ENCODE peak calls at places on chromosomes 2 and 18, in six cellular contexts. W is kidney; E is left lung; L is adrenal gland; T is CD8-positive, alpha-beta T cell; O is epithelial cell of esophagus. C is an unnamed sample.

GRCh38 chr2:126943612-126944011 is 44.9 kb downstream of the TEX51 start:
- DNase-seq in E (no peak), O (no peak), L (no peak), T (no peak), W (no peak), C (no peak)

GRCh38 chr2:209208211-209208610 is 215.6 kb upstream of the MAP2 start:
- DNase-seq in L (no peak), W (no peak), O (peak), E (no peak), T (no peak), C (no peak)

GRCh38 chr2:56522605-56523089 is 338.9 kb downstream of the CCDC85A start:
- DNase-seq in E (peak), W (no peak), T (no peak), L (no peak), O (peak), C (no peak)

GRCh38 chr2:182193291-182193690 is 207.6 kb downstream of the PPP1R1C start:
- DNase-seq in E (no peak), L (no peak), T (no peak), W (no peak), O (no peak), C (no peak)

GRCh38 chr2:217065695-217066405 is 206.0 kb upstream of the TNP1 start:
- DNase-seq in W (no peak), T (no peak), E (no peak), O (peak), L (no peak), C (no peak)

GRCh38 chr18:7259482-7259881 is 28.6 kb downstream of the LRRC30 start:
- DNase-seq in W (no peak), T (no peak), E (no peak), L (no peak), O (no peak), C (no peak)

GRCh38 chr2:120539421-120539936 is 193.5 kb downstream of the INHBB start:
- DNase-seq in O (no peak), W (no peak), L (no peak), E (no peak), T (no peak), C (no peak)

GRCh38 chr18:58025733-58026132 is 18.3 kb upstream of the NEDD4L start:
- DNase-seq in O (peak), E (no peak), T (no peak), L (no peak), W (no peak), C (no peak)

GRCh38 chr2:84459028-84459943 is at the start of gene SUCLG1:
- DNase-seq in L (peak), T (peak), W (peak), O (peak), E (peak), C (peak)

GRCh38 chr2:14623241-14623640 is 9.3 kb upstream of the LRATD1 start:
- DNase-seq in O (no peak), W (no peak), E (no peak), T (no peak), L (no peak), C (no peak)

GRCh38 chr2:88852753-88853402 is 161.4 kb downstream of the RPIA start:
- DNase-seq in T (no peak), W (no peak), E (no peak), L (no peak), O (no peak), C (no peak)

GRCh38 chr2:200077210-200077650 is 121.8 kb downstream of the MAIP1 start:
- DNase-seq in O (peak), L (no peak), E (no peak), W (no peak), T (no peak), C (no peak)

GRCh38 chr2:150621800-150622199 is 134.3 kb upstream of the RND3 start:
- DNase-seq in T (no peak), E (no peak), L (peak), W (no peak), O (peak), C (no peak)

GRCh38 chr2:142323206-142323605 is 192.4 kb upstream of the LRP1B start:
- DNase-seq in T (no peak), L (no peak), E (no peak), O (peak), W (no peak), C (no peak)

GRCh38 chr2:231124833-231125232 is at the start of gene HTR2B:
- DNase-seq in W (no peak), E (no peak), T (no peak), L (peak), O (no peak), C (no peak)

GRCh38 chr2:70647873-70648481 is 94.4 kb upstream of the TGFA start:
- DNase-seq in E (peak), L (peak), T (peak), W (no peak), O (peak), C (peak)

GRCh38 chr2:184370954-184371353 is 227.4 kb upstream of the ZNF804A start:
- DNase-seq in L (no peak), W (no peak), O (no peak), E (no peak), T (no peak), C (no peak)

GRCh38 chr2:113283704-113284284 is 5.1 kb upstream of the PAX8 start:
- DNase-seq in L (peak), O (peak), E (peak), W (peak), T (no peak), C (no peak)

GRCh38 chr2:230795856-230796255 is 68.9 kb upstream of the ITM2C start:
- DNase-seq in L (no peak), W (no peak), T (no peak), E (no peak), O (no peak), C (no peak)

GRCh38 chr2:206084870-206085741 is 868 bp downstream of the INO80D start:
- DNase-seq in L (peak), T (peak), E (peak), W (peak), O (peak), C (no peak)

GRCh38 chr2:109679627-109680026 is 65.5 kb downstream of the SOWAHC start:
- DNase-seq in E (no peak), T (no peak), L (no peak), W (no peak), O (no peak), C (no peak)

DNA sequence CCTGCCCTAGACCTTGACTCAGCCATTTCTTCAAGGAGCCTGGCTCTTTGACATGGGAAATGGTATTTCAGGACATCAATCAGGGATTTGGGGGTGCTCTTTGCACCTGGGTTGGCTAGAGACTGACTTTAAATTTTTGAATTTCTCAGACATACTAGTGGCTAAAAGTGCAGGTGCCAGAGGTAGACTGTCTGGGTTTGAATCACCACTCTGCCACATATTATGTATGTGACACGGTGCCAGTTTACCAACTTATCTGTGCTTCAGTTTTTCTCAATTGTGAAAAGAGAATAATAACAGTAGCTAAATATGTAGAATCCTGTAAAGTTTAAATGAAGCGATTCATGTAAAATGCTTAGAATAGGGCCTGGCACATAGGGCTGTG is 49.2 kb upstream of the RTN4 start:
- DNase-seq in T (no peak), E (no peak), W (no peak), O (no peak), L (no peak), C (no peak)
- TF ChIP-seq CTCF in T (no peak), E (no peak), W (no peak), O (no peak), L (no peak), C (no peak)

GRCh38 chr2:218578272-218578877 is 9.7 kb downstream of the CNOT9 start:
- DNase-seq in O (no peak), T (no peak), W (no peak), E (no peak), L (no peak), C (no peak)

GRCh38 chr2:218585541-218585940 is 16.9 kb downstream of the CNOT9 start:
- DNase-seq in T (no peak), W (no peak), E (no peak), O (no peak), L (no peak), C (no peak)

GRCh38 chr2:218582085-218582484 is 13.4 kb downstream of the CNOT9 start:
- DNase-seq in O (peak), W (no peak), E (no peak), L (no peak), T (no peak), C (no peak)

GRCh38 chr2:218583983-218584850 is 15.6 kb downstream of the CNOT9 start:
- DNase-seq in W (no peak), L (no peak), E (no peak), T (no peak), O (no peak), C (no peak)
- TF ChIP-seq CTCF in W (no peak), L (no peak), E (no peak), T (no peak), O (no peak), C (no peak)

GRCh38 chr2:7034313-7034712 is 117.1 kb downstream of the RNF144A start:
- DNase-seq in O (no peak), T (no peak), L (peak), W (peak), E (no peak), C (no peak)
- TF ChIP-seq CTCF in O (no peak), T (no peak), L (peak), W (peak), E (no peak), C (no peak)

GRCh38 chr18:21134895-21135294 is 23.3 kb upstream of the ROCK1 start:
- DNase-seq in O (peak), W (no peak), L (no peak), E (no peak), T (peak), C (no peak)
- TF ChIP-seq CTCF in O (peak), W (peak), L (peak), E (no peak), T (peak), C (no peak)

DNA sequence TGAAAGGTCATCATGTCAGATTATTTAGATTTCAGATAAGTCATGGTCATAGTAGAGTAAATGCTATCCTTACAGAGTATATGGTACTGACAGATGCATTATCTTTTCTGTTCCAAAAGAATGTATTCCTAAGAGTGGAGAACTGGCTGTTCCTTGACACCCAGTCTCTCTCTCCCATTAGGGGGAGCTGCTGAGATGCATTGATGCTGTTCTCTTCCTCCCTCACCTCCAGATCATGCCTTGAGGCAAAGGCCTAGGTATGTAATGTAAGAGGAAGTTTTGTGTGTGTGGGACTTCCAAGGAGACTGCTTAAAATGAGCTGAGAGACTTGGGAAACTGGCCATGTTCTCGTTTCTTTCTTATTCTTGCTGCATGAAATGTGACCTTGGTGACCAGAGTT is 979.5 kb upstream of the CELF4 start:
- DNase-seq in L (no peak), E (no peak), W (no peak), O (peak), T (no peak), C (no peak)
- TF ChIP-seq CTCF in L (no peak), E (no peak), W (no peak), O (peak), T (no peak), C (no peak)

DNA sequence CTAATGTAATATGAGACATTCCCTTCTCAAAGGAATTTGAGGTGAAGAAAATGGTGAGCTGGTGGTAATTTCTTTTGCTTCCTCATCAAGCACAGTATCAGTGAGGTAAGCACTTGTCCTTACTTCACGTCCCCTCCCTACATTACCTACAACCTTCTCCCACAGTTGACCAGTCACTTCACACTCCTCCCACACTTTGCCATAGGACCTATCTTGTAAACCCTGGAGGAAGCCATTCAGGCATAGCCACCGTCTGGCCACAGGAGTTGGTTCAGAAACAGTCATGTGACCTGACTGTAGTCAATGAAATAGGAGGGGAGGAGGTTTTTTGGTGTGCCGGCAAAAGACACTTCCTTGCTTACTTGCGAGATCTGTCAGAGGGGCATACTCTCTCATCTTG is 12.1 kb downstream of the ACOXL start:
- DNase-seq in T (no peak), O (no peak), L (no peak), W (no peak), E (no peak), C (no peak)
- TF ChIP-seq CTCF in T (no peak), O (no peak), L (no peak), W (no peak), E (no peak), C (no peak)

GRCh38 chr2:233371608-233372007 is 17.3 kb downstream of the DGKD start:
- DNase-seq in L (no peak), E (no peak), T (no peak), O (no peak), W (no peak), C (no peak)
- TF ChIP-seq CTCF in L (no peak), E (no peak), T (no peak), O (no peak), W (no peak), C (no peak)

DNA sequence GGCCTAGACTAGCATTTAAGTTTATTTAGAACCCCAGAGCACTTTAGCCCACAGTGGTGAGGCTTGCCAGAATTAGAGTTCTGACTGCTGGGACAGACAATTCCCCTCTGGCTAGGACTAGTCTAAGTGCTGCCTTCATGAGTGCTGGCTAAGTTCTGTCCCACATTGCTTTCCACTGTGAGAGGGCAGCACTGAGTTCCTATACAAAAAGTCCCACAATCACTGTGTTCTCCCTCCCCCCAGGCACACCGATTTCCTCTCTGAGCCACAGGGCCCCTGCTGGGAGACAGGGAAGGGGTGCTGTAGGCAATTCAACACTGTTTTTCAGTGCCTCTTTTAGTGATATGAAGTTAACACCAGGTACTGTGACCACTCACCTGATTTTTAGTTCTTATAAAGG is 310.9 kb downstream of the DLGAP1 start:
- DNase-seq in O (no peak), E (no peak), T (no peak), W (no peak), L (no peak), C (no peak)
- TF ChIP-seq CTCF in O (no peak), E (no peak), T (no peak), W (no peak), L (no peak), C (no peak)

GRCh38 chr2:55051026-55051866 is 995 bp upstream of the RTN4 start:
- DNase-seq in W (no peak), L (peak), O (peak), E (peak), T (peak), C (no peak)

GRCh38 chr2:55048925-55049793 is 1.1 kb downstream of the RTN4 start:
- DNase-seq in O (peak), T (peak), E (peak), W (peak), L (peak), C (peak)

GRCh38 chr2:55049794-55050132 is 488 bp downstream of the RTN4 start:
- DNase-seq in T (no peak), W (no peak), E (no peak), L (no peak), O (no peak), C (no peak)

GRCh38 chr2:55048514-55048924 is 1.7 kb downstream of the RTN4 start:
- DNase-seq in W (no peak), O (peak), T (no peak), E (no peak), L (peak), C (no peak)

DNA sequence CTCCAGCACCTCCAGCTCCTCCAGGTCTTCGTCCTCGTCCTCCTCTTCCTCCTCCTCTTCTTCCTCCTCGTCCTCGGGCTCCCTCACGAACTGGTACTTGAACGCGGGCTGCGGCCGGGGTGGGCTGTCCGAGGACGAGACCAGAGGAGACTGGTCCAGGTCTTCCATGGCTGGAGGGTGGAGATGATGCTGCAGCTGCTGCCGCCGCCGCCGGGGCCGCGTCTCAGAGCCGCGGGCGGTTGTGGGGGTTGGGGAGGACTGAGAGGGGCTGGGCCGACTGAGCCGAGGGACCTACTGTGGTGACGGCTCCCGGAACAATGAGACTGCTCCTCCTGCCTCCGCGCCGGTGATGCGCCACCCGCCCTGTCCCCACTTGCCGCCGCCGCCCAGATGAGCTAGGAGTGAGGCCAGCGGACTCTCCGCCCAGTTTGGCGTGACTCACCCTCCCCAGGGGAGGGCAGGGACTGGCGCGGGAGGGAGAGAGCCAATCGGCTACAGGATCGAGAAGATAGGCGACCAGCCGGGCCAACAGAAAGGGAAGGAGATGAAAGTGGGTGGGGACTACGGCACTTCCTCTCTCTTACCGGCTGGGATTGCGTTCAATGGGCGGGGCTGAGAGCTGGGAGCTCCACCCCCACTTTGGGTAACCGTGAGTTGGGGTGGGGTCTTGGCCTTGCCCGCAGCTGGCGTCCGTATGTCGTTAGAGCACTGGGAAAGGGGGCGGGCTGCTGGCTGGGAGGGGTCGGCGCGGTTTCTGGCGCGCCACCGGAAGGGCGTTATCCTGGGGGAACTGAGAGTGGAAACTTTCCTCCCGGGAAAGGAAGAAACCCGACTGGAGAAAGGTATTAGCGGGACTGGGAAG is at the start of gene RTN4:
- DNase-seq in O (peak), L (peak), T (peak), W (peak), E (peak), C (peak)
- TF ChIP-seq CTCF in O (no peak), L (peak), T (no peak), W (no peak), E (peak), C (no peak)